ENCODE peak calls at places on chromosomes 2 and 18, in eight cellular contexts. L, S, E, F, B, J, P and G are unnamed samples.

GRCh38 chr2:112708968-112709367 is 11.9 kb upstream of the NT5DC4 start:
- DNase-seq in L (no peak), S (no peak), E (no peak), F (no peak), B (no peak), J (no peak), P (peak; percentile 31), G (no peak)

GRCh38 chr2:135037831-135038230 is 9.4 kb downstream of the MAP3K19 start:
- DNase-seq in L (no peak), S (no peak), E (no peak), F (no peak), B (no peak), J (no peak), P (no peak), G (no peak)

GRCh38 chr2:240391111-240392051 is 44.1 kb upstream of the GPC1 start:
- DNase-seq in L (peak; percentile 60), S (no peak), E (peak; percentile 4), F (peak; percentile 26), B (peak; percentile 54), J (peak; percentile 57), P (no peak), G (peak; percentile 28)

GRCh38 chr2:138712212-138712979 is 67.8 kb downstream of the NXPH2 start:
- DNase-seq in L (no peak), S (no peak), E (no peak), F (no peak), B (no peak), J (no peak), P (no peak), G (no peak)

GRCh38 chr18:23336072-23336471 is 117.0 kb upstream of the RIOK3 start:
- DNase-seq in L (no peak), S (no peak), E (no peak), F (no peak), B (no peak), J (no peak), P (no peak), G (no peak)

GRCh38 chr18:3456686-3457069 is 6.7 kb downstream of the TGIF1 start:
- DNase-seq in L (no peak), S (no peak), E (no peak), F (no peak), B (no peak), J (no peak), P (no peak), G (no peak)

GRCh38 chr2:62611820-62612219 is 93.7 kb upstream of the EHBP1 start:
- DNase-seq in L (no peak), S (no peak), E (no peak), F (no peak), B (no peak), J (no peak), P (no peak), G (no peak)

GRCh38 chr2:239913632-239914417 is 111.3 kb downstream of the NDUFA10 start:
- DNase-seq in L (no peak), S (no peak), E (no peak), F (no peak), B (peak; percentile 53), J (peak; percentile 56), P (peak; percentile 35), G (peak; percentile 31)

GRCh38 chr18:12393998-12394397 is 13.7 kb upstream of the PRELID3A start:
- DNase-seq in L (no peak), S (no peak), E (peak; percentile 51), F (no peak), B (peak; percentile 33), J (no peak), P (no peak), G (no peak)

GRCh38 chr2:234133004-234133403 is 82.5 kb downstream of the SPP2 start:
- DNase-seq in L (no peak), S (no peak), E (no peak), F (no peak), B (no peak), J (no peak), P (no peak), G (no peak)

GRCh38 chr2:223027442-223027841 is 24.5 kb upstream of the KCNE4 start:
- DNase-seq in L (no peak), S (no peak), E (no peak), F (no peak), B (no peak), J (no peak), P (no peak), G (no peak)

GRCh38 chr2:236742936-236743622 is 173.5 kb downstream of the ACKR3 start:
- DNase-seq in L (no peak), S (no peak), E (no peak), F (no peak), B (no peak), J (no peak), P (no peak), G (no peak)

GRCh38 chr2:29014331-29014730 is 33.2 kb downstream of the TOGARAM2 start:
- DNase-seq in L (no peak), S (peak; percentile 42), E (no peak), F (no peak), B (no peak), J (no peak), P (no peak), G (no peak)

GRCh38 chr18:30920356-30920755 is 122.2 kb downstream of the DSC3 start:
- DNase-seq in L (no peak), S (no peak), E (no peak), F (no peak), B (no peak), J (no peak), P (no peak), G (no peak)

GRCh38 chr2:191758420-191759199 is 80.7 kb downstream of the NABP1 start:
- DNase-seq in L (peak; percentile 21), S (no peak), E (peak; percentile 48), F (peak; percentile 60), B (peak; percentile 73), J (no peak), P (peak; percentile 60), G (peak; percentile 89)
- H3K4me3 ChIP-seq in L (peak overlapping the region; percentile 8), S (no peak overlapping the region), E (no peak overlapping the region), F (no peak overlapping the region), B (no peak overlapping the region), J (peak overlapping the region; percentile 9), P (no peak overlapping the region), G (no peak overlapping the region)

DNA sequence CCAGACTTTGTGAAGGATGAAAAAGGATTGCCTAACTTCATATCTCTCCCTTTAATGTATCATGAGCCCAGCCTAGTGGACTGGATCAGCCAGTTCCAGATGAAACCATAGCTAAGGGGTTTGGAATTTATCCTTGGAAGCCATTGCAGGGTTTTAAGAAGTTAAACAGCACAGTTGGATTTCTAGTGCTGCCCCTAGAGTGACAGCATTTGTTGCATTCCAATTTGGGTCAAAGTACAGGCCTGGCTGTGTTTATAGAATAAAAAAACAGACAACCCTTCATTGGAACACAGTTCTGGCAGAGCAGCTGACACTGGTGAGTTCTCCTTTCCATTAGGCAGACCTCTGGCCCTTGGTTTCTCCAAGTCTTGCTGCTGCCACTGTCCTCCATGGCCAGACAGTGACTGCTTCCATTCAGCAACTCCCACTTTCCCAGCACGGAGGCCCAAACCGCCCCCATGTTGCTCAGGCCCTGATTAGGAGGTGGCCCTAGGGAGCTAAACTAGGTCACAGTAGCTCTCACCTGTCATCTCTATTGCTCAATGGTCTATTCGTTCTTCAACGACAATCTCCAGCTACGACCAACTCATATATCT is 8.0 kb downstream of the GPR39 start:
- DNase-seq in L (no peak), S (no peak), E (no peak), F (no peak), B (no peak), J (no peak), P (no peak), G (peak; percentile 32)
- H3K4me1 ChIP-seq in L (peaks cover 3% of the 10 kb centered on the region), S (no peaks in the 10 kb centered on the region), E (peaks cover 9% of the 10 kb centered on the region), F (no peaks in the 10 kb centered on the region), B (no peaks in the 10 kb centered on the region), J (peaks cover 9% of the 10 kb centered on the region), P (no peaks in the 10 kb centered on the region), G (peaks cover 8% of the 10 kb centered on the region)

DNA sequence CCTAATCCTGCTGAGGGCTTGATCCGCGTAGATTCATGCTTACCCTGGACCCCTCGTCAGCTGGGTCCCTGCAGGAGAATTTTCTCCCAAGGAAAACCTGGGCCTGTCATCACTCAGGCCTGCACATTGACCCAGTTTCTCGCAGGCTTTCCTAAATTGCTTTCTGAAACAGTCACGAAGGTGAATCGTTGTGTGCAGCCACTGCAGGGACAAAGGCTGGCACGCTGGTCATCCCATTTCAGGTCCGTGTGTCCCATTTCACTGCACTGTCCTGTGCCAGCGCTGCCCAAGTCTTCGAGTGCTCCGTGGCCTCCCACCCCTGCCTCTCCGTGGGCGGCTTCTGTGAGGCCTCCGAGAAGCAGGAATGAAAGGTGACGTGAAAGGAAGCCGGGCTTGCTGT is 62.8 kb upstream of the YWHAQ start:
- DNase-seq in L (no peak), S (no peak), E (no peak), F (no peak), B (no peak), J (no peak), P (no peak), G (peak; percentile 34)
- TF ChIP-seq CTCF in L (no peak), S (no peak), E (no peak), F (no peak), B (no peak), J (no peak), P (no peak), G (no peak)

GRCh38 chr2:85583667-85584353 is 421 bp upstream of the VAMP5 start:
- DNase-seq in L (no peak), S (no peak), E (no peak), F (no peak), B (no peak), J (peak; percentile 84), P (peak; percentile 63), G (no peak)
- H3K4me3 ChIP-seq in L (peak overlapping the region; percentile 69), S (peak overlapping the region; percentile 79), E (peak overlapping the region; percentile 40), F (peak overlapping the region; percentile 64), B (peak overlapping the region; percentile 67), J (peak overlapping the region; percentile 64), P (peak overlapping the region; percentile 67), G (no peak overlapping the region)

DNA sequence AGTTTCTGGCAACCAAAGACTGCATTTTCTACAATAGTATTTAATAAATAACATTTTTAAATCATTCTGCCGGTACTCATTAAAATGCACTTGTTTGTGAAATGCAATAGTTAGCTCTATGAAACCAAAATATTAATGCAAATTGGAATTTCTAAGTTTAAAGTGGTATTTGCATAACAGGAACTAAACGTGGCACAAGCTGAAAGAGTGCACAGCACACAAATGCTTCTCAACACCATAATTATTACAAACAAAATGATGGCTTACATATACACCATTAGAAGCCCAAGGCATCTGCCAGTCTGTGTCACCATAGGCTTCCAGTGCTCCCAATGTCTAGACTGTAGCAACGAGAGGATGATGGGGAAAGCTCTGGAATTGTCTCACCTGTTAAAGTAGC is 280.5 kb downstream of the TCF4 start:
- DNase-seq in L (no peak), S (no peak), E (no peak), F (no peak), B (no peak), J (no peak), P (no peak), G (no peak)
- H3K4me1 ChIP-seq in L (no peaks in the 10 kb centered on the region), S (peaks cover 98% of the 10 kb centered on the region), E (peaks cover 10% of the 10 kb centered on the region), F (peaks cover 8% of the 10 kb centered on the region), B (peaks cover 13% of the 10 kb centered on the region), J (no peaks in the 10 kb centered on the region), P (no peaks in the 10 kb centered on the region), G (no peaks in the 10 kb centered on the region)